ENCODE peak calls at places on chromosomes 12 and 14, in six cellular contexts. X is activated CD4-positive, alpha-beta T cell treated with anti-CD3 and anti-CD28 coated beads for 1 hour; E is NCI-H2029 treated with DMSO at 0.1 percent for 48 hours; O is IMR-90; A is NCI-H774; M is amniotic stem cell. W is an unnamed sample.

GRCh38 chr12:88715673-88716072 is 135.4 kb upstream of the KITLG start:
- DNase-seq in X (no peak), A (no peak), E (no peak), M (no peak), O (no peak), W (no peak)

GRCh38 chr12:104555650-104556049 is 98.9 kb downstream of the CHST11 start:
- DNase-seq in A (peak), O (no peak), E (peak), X (no peak), M (no peak), W (no peak)

GRCh38 chr12:119715268-119715620 is 47.3 kb downstream of the PRKAB1 start:
- DNase-seq in E (no peak), O (peak), X (no peak), A (no peak), M (no peak), W (no peak)

GRCh38 chr12:56315256-56315625 is 547 bp downstream of the CNPY2 start:
- DNase-seq in X (no peak), O (no peak), E (peak), A (no peak), M (no peak), W (no peak)

GRCh38 chr12:8665729-8666128 is 3.1 kb upstream of the MFAP5 start:
- DNase-seq in M (no peak), A (no peak), X (no peak), O (no peak), E (no peak), W (no peak)

GRCh38 chr12:106147956-106148355 is 9.2 kb upstream of the NUAK1 start:
- DNase-seq in O (no peak), X (no peak), A (no peak), E (peak), M (no peak), W (no peak)

GRCh38 chr12:116060765-116061164 is 216.7 kb downstream of the MED13L start:
- DNase-seq in A (no peak), X (no peak), M (no peak), E (no peak), O (peak), W (no peak)

GRCh38 chr14:32087173-32087861 is 10.2 kb downstream of the ARHGAP5 start:
- DNase-seq in X (no peak), A (no peak), E (no peak), M (no peak), O (peak), W (no peak)

GRCh38 chr12:93311827-93312226 is 65.9 kb upstream of the NUDT4 start:
- DNase-seq in X (no peak), O (no peak), E (no peak), A (no peak), M (no peak), W (no peak)

GRCh38 chr14:92751819-92752218 is 3.4 kb upstream of the LGMN start:
- DNase-seq in X (no peak), O (no peak), E (no peak), A (no peak), M (no peak), W (no peak)

GRCh38 chr14:102683399-102684275 is 91.2 kb downstream of the RCOR1 start:
- DNase-seq in M (no peak), A (no peak), E (no peak), O (no peak), X (no peak), W (no peak)

W was measured in activated B cell treated with CpG ODN at 0.5 μM for 24 hours.